ENCODE peak calls at places on chromosomes 13 and 19, in eight cellular contexts. E, L, R, I, M, Z, H and Y are unnamed samples.

GRCh38 chr19:38879400-38879751 is 1.3 kb upstream of the RINL start:
- DNase-seq in E (no peak), L (no peak), R (no peak), I (no peak), M (peak; percentile 11), Z (no peak), H (no peak), Y (no peak)

GRCh38 chr19:17026041-17026658 is 460 bp downstream of the CPAMD8 start:
- DNase-seq in E (no peak), L (no peak), R (no peak), I (no peak), M (no peak), Z (no peak), H (no peak), Y (peak; percentile 15)

GRCh38 chr13:29481603-29482002 is 113.9 kb downstream of the SLC7A1 start:
- DNase-seq in E (no peak), L (no peak), R (no peak), I (no peak), M (no peak), Z (no peak), H (no peak), Y (no peak)

GRCh38 chr13:86425127-86425526 is 625.9 kb upstream of the SLITRK6 start:
- DNase-seq in E (no peak), L (no peak), R (no peak), I (peak; percentile 53), M (no peak), Z (no peak), H (no peak), Y (peak; percentile 60)

GRCh38 chr19:46716013-46716671 is 772 bp downstream of the PRKD2 start:
- DNase-seq in E (no peak), L (no peak), R (no peak), I (no peak), M (peak; percentile 82), Z (no peak), H (no peak), Y (peak; percentile 48)

GRCh38 chr19:2627319-2627829 is 75.1 kb downstream of the GNG7 start:
- DNase-seq in E (no peak), L (no peak), R (peak; percentile 99), I (peak; percentile 16), M (no peak), Z (peak; percentile 99), H (peak; percentile 92), Y (no peak)

GRCh38 chr19:18194554-18195238 is 1.7 kb downstream of the MPV17L2 start:
- DNase-seq in E (peak; percentile 74), L (no peak), R (peak; percentile 68), I (no peak), M (peak; percentile 88), Z (no peak), H (peak; percentile 79), Y (peak; percentile 43)

GRCh38 chr13:49731766-49732165 is 40.5 kb upstream of the EBPL start:
- DNase-seq in E (no peak), L (no peak), R (peak; percentile 81), I (no peak), M (no peak), Z (peak; percentile 80), H (peak; percentile 67), Y (no peak)

GRCh38 chr13:110676511-110677204 is 29.3 kb downstream of the CARS2 start:
- DNase-seq in E (no peak), L (no peak), R (no peak), I (no peak), M (no peak), Z (no peak), H (no peak), Y (no peak)

GRCh38 chr19:55647732-55648656 is at the start of gene CCDC106:
- DNase-seq in E (peak; percentile 68), L (no peak), R (peak; percentile 86), I (peak; percentile 57), M (peak; percentile 93), Z (peak; percentile 24), H (peak; percentile 86), Y (peak; percentile 91)

GRCh38 chr19:4525563-4526002 is 7.3 kb upstream of the PLIN4 start:
- DNase-seq in E (no peak), L (no peak), R (no peak), I (no peak), M (no peak), Z (no peak), H (no peak), Y (no peak)

GRCh38 chr19:54551950-54552912 is 21.4 kb upstream of the LILRA2 start:
- DNase-seq in E (no peak), L (no peak), R (no peak), I (no peak), M (no peak), Z (no peak), H (no peak), Y (no peak)

GRCh38 chr19:9309974-9310446 is 372 bp upstream of the ZNF699 start:
- DNase-seq in E (peak; percentile 88), L (no peak), R (no peak), I (peak; percentile 97), M (peak; percentile 92), Z (no peak), H (peak; percentile 94), Y (peak; percentile 97)

GRCh38 chr19:508204-509150 is 1.2 kb downstream of the TPGS1 start:
- DNase-seq in E (no peak), L (no peak), R (no peak), I (no peak), M (no peak), Z (no peak), H (no peak), Y (peak; percentile 59)

GRCh38 chr19:4015705-4016402 is 8.3 kb downstream of the PIAS4 start:
- DNase-seq in E (no peak), L (no peak), R (no peak), I (no peak), M (peak; percentile 83), Z (no peak), H (no peak), Y (no peak)

GRCh38 chr13:72599148-72599743 is 128.2 kb downstream of the MZT1 start:
- DNase-seq in E (peak; percentile 24), L (no peak), R (no peak), I (no peak), M (no peak), Z (no peak), H (no peak), Y (no peak)

GRCh38 chr19:461664-462551 is 1.1 kb upstream of the SHC2 start:
- DNase-seq in E (peak; percentile 79), L (no peak), R (no peak), I (peak; percentile 90), M (peak; percentile 77), Z (no peak), H (no peak), Y (peak; percentile 86)

GRCh38 chr13:28429685-28430290 is 65.1 kb downstream of the FLT1 start:
- DNase-seq in E (no peak), L (no peak), R (no peak), I (no peak), M (no peak), Z (no peak), H (peak; percentile 16), Y (no peak)

GRCh38 chr13:23608704-23609413 is 38.6 kb downstream of the TNFRSF19 start:
- DNase-seq in E (no peak), L (no peak), R (no peak), I (no peak), M (peak; percentile 75), Z (peak; percentile 46), H (peak; percentile 28), Y (peak; percentile 95)

GRCh38 chr13:45278096-45278645 is 62.8 kb downstream of the TPT1 start:
- DNase-seq in E (no peak), L (no peak), R (peak; percentile 42), I (no peak), M (no peak), Z (no peak), H (peak; percentile 64), Y (peak; percentile 3)

GRCh38 chr13:28494537-28494860 is 429 bp downstream of the FLT1 start:
- DNase-seq in E (peak; percentile 33), L (no peak), R (no peak), I (no peak), M (no peak), Z (no peak), H (peak; percentile 31), Y (no peak)

GRCh38 chr13:45292176-45292575 is 48.8 kb downstream of the TPT1 start:
- DNase-seq in E (no peak), L (no peak), R (peak; percentile 43), I (no peak), M (no peak), Z (no peak), H (no peak), Y (peak; percentile 24)

GRCh38 chr19:18744019-18744418 is 47.1 kb downstream of the COMP start:
- DNase-seq in E (no peak), L (no peak), R (no peak), I (no peak), M (no peak), Z (no peak), H (no peak), Y (no peak)

GRCh38 chr19:4802711-4803110 is 11.2 kb downstream of the FEM1A start:
- DNase-seq in E (no peak), L (no peak), R (no peak), I (no peak), M (no peak), Z (no peak), H (no peak), Y (no peak)

GRCh38 chr13:52097197-52097596 is 31.7 kb downstream of the NEK5 start:
- DNase-seq in E (no peak), L (no peak), R (no peak), I (no peak), M (no peak), Z (no peak), H (no peak), Y (no peak)

GRCh38 chr19:11457831-11458230 is 22.4 kb downstream of the PRKCSH start:
- DNase-seq in E (no peak), L (no peak), R (no peak), I (no peak), M (no peak), Z (no peak), H (no peak), Y (no peak)

GRCh38 chr13:101576452-101576851 is 124.0 kb downstream of the ITGBL1 start:
- DNase-seq in E (no peak), L (no peak), R (peak; percentile 61), I (no peak), M (no peak), Z (no peak), H (peak; percentile 13), Y (peak; percentile 24)

GRCh38 chr13:48356750-48357149 is 53.2 kb downstream of the RB1 start:
- DNase-seq in E (no peak), L (no peak), R (no peak), I (no peak), M (no peak), Z (no peak), H (no peak), Y (no peak)

GRCh38 chr13:24746618-24747247 is 17.2 kb upstream of the RNF17 start:
- DNase-seq in E (no peak), L (no peak), R (peak; percentile 12), I (no peak), M (no peak), Z (no peak), H (no peak), Y (no peak)

GRCh38 chr13:50599046-50599445 is 244.4 kb downstream of the DLEU7 start:
- DNase-seq in E (no peak), L (no peak), R (no peak), I (no peak), M (no peak), Z (no peak), H (no peak), Y (peak; percentile 89)

GRCh38 chr13:87671824-87672603 is 843 bp downstream of the SLITRK5 start:
- DNase-seq in E (peak; percentile 57), L (no peak), R (no peak), I (peak; percentile 26), M (peak; percentile 59), Z (no peak), H (no peak), Y (peak; percentile 81)

GRCh38 chr13:75437582-75438318 is 44.2 kb downstream of the TBC1D4 start:
- DNase-seq in E (peak; percentile 82), L (no peak), R (peak; percentile 57), I (no peak), M (no peak), Z (peak; percentile 11), H (peak; percentile 66), Y (peak; percentile 64)